ENCODE peak calls at places on chromosomes 7 and 10, in ten cellular contexts. B, D, T, H, K, G, L, M, E and U are unnamed samples. For H3K4me1, the result is how much of the 10 kb centered on the place peaks cover.

GRCh38 chr10:33330543-33331019 is 3.9 kb downstream of the NRP1 start:
- DNase-seq in T (peak), E (peak), G (peak), D (peak), B (peak), H (peak), L (peak), M (peak), K (peak), U (peak)

GRCh38 chr10:65861249-65861648 is 1064.6 kb upstream of the LRRTM3 start:
- DNase-seq in L (no peak), T (no peak), H (peak), M (no peak), D (no peak), K (no peak), E (no peak), B (no peak), G (no peak), U (peak)

GRCh38 chr10:127117125-127117524 is 79.3 kb downstream of the INSYN2A start:
- DNase-seq in K (peak), G (no peak), L (peak), B (no peak), M (no peak), D (peak), T (no peak), E (peak), H (no peak), U (peak)

GRCh38 chr7:157224627-157225026 is 85.9 kb downstream of the UBE3C start:
- DNase-seq in M (no peak), L (no peak), K (no peak), E (peak), H (no peak), B (no peak), D (no peak), T (no peak), G (no peak), U (no peak)

GRCh38 chr7:133649593-133649992 is 396.7 kb downstream of the EXOC4 start:
- DNase-seq in L (peak), B (no peak), D (no peak), T (no peak), H (no peak), M (no peak), K (no peak), G (no peak), E (peak), U (no peak)

GRCh38 chr7:69605070-69605469 is 6.8 kb downstream of the AUTS2 start:
- DNase-seq in G (no peak), M (no peak), T (no peak), H (no peak), L (no peak), K (no peak), D (peak), B (no peak), E (no peak), U (no peak)

GRCh38 chr7:156604311-156604710 is 36.3 kb upstream of the RNF32 start:
- DNase-seq in G (no peak), T (no peak), E (no peak), B (no peak), H (no peak), K (no peak), D (no peak), L (no peak), M (no peak), U (peak)

GRCh38 chr7:100604976-100605911 is 3.1 kb downstream of the PCOLCE start:
- DNase-seq in D (peak), G (no peak), H (no peak), L (peak), B (peak), T (peak), M (peak), E (no peak), K (peak), U (peak)

GRCh38 chr7:151003572-151003971 is 12.8 kb downstream of the NOS3 start:
- DNase-seq in B (no peak), D (no peak), L (no peak), T (peak), M (peak), E (no peak), G (no peak), H (no peak), K (no peak), U (no peak)

GRCh38 chr7:20075992-20076813 is 141.0 kb downstream of the MACC1 start:
- DNase-seq in E (peak), G (no peak), K (no peak), L (no peak), H (no peak), D (no peak), T (no peak), B (no peak), M (no peak), U (no peak)

GRCh38 chr7:98531717-98532116 is 85.4 kb upstream of the NPTX2 start:
- DNase-seq in H (no peak), G (no peak), E (no peak), L (no peak), M (no peak), T (no peak), K (no peak), B (no peak), D (peak), U (no peak)

GRCh38 chr10:17229967-17230682 is 2.1 kb downstream of the VIM start:
- DNase-seq in M (peak), G (peak), H (peak), T (peak), B (peak), D (peak), E (peak), K (peak), L (peak), U (peak)

GRCh38 chr10:79286318-79286951 is 60.8 kb upstream of the PPIF start:
- DNase-seq in L (peak), K (peak), T (peak), M (peak), H (peak), B (peak), E (peak), G (peak), D (no peak), U (no peak)

GRCh38 chr7:39509441-39509840 is 56.8 kb upstream of the YAE1 start:
- DNase-seq in E (no peak), T (no peak), M (no peak), G (no peak), B (no peak), K (no peak), L (no peak), D (no peak), H (no peak), U (no peak)

GRCh38 chr10:35458500-35459448 is 122.5 kb downstream of the CCNY start:
- DNase-seq in E (no peak), L (no peak), T (no peak), B (no peak), H (no peak), M (no peak), G (no peak), K (no peak), D (no peak), U (no peak)

GRCh38 chr7:110421490-110422241 is 669.3 kb upstream of the LRRN3 start:
- DNase-seq in D (no peak), T (no peak), H (no peak), K (no peak), E (no peak), M (no peak), L (no peak), B (no peak), G (no peak), U (no peak)

GRCh38 chr10:89362928-89363327 is 14.9 kb upstream of the IFIT1B start:
- DNase-seq in E (no peak), H (no peak), B (no peak), K (no peak), D (no peak), L (no peak), M (no peak), T (no peak), G (no peak), U (no peak)

GRCh38 chr10:102773320-102773719 is 29.6 kb downstream of the WBP1L start:
- DNase-seq in E (no peak), M (no peak), D (no peak), T (no peak), G (no peak), L (no peak), K (no peak), H (no peak), B (no peak), U (no peak)

GRCh38 chr10:130434446-130435385 is 298.5 kb downstream of the GLRX3 start:
- DNase-seq in L (no peak), E (no peak), D (no peak), B (no peak), G (peak), M (peak), H (no peak), K (no peak), T (no peak), U (peak)

GRCh38 chr7:16982640-16983103 is 100.9 kb upstream of the AGR3 start:
- DNase-seq in T (no peak), H (no peak), M (no peak), B (no peak), K (no peak), E (peak), G (no peak), D (peak), L (peak), U (no peak)

GRCh38 chr7:36205844-36206243 is 52.8 kb downstream of the EEPD1 start:
- DNase-seq in T (no peak), D (no peak), K (no peak), E (no peak), L (no peak), B (peak), M (no peak), G (no peak), H (no peak), U (peak)

GRCh38 chr10:36489928-36490279 is 635.5 kb upstream of the ANKRD30A start:
- DNase-seq in G (no peak), L (no peak), E (peak), M (no peak), T (no peak), D (no peak), H (no peak), K (no peak), B (no peak), U (no peak)

GRCh38 chr7:140238778-140239652 is 62.2 kb upstream of the KDM7A start:
- DNase-seq in H (no peak), B (no peak), T (no peak), K (no peak), L (peak), E (no peak), M (no peak), D (no peak), G (no peak), U (peak)

GRCh38 chr10:34565934-34566333 is 249.2 kb downstream of the PARD3 start:
- DNase-seq in K (no peak), T (no peak), G (no peak), L (no peak), D (peak), M (no peak), H (no peak), E (peak), B (peak), U (no peak)

DNA sequence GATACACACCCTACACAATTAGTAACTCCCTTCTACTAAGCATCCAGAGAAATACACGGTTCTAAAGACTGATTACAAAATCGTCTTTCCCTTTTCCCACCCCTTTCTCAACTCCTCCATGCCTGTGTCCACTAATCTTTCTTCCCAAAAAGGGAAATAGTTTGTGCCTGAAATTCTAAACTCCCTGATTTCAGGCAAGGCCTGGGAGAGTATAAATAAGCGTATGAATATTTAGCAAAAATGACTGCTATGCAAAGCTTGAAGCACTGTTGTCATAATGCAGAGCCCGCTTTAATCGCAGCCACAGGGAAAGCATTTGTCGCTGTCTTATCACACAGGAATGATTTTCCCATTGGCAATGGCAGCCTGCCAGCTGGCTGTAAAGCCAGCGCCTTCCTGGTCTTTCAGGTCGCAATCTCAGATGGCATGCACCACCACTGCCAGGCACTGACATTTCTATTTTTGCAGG is 142.9 kb upstream of the PCGF5 start:
- DNase-seq in B (peak), M (peak), G (peak), K (peak), H (no peak), L (peak), D (no peak), T (peak), E (peak), U (no peak)
- TF ChIP-seq CTCF in B (no peak), M (no peak), G (no peak), K (no peak), H (no peak), L (no peak), D (no peak), T (no peak), E (no peak), U (no peak)

GRCh38 chr7:24728121-24728500 is 29.2 kb downstream of the GSDME start:
- DNase-seq in M (no peak), B (no peak), D (no peak), K (no peak), T (no peak), H (no peak), L (no peak), E (no peak), G (no peak), U (no peak)

GRCh38 chr7:24728503-24729364 is 28.5 kb downstream of the GSDME start:
- DNase-seq in G (peak), L (no peak), K (no peak), T (no peak), B (no peak), M (no peak), E (peak), D (no peak), H (no peak), U (no peak)

GRCh38 chr7:24730018-24730369 is 27.3 kb downstream of the GSDME start:
- DNase-seq in H (no peak), E (no peak), T (no peak), K (no peak), G (no peak), B (no peak), M (no peak), D (no peak), L (no peak), U (no peak)

GRCh38 chr7:24731313-24731712 is 26.0 kb downstream of the GSDME start:
- DNase-seq in G (peak), E (no peak), D (no peak), H (no peak), L (no peak), K (no peak), M (no peak), B (no peak), T (no peak), U (no peak)

DNA sequence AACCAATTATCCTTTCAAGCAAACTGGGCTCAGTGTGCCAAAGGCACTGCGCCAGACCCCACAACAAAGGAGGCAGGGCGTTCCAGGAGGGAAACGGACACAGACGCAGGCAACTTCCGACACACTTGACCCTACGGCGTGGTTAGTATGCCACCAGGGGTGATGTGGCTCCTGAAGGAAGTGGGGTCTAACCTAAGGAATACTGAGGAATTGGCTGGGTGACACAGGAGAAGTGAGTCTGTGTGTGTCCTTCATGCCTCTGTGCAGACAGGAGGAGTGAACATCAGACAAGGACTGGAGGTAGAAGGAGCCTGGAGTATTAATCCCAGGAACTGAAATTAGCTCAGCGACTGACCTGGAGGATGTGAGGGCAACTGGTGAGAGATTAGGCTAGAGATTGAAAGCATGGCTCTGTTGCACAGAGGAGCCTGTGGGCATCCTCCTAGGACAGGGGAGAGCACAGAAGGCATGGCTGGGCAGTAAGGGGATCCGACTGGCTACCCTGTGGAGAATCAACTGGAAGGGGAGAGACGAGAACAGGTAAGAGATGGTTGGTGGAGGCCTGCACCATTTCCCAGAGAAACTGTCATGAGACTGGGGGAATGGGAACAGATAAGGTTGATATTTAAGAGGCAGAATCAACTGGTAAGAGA is 27.8 kb downstream of the GSDME start:
- DNase-seq in B (no peak), D (no peak), H (no peak), K (peak), T (no peak), L (no peak), E (no peak), G (peak), M (no peak), U (no peak)
- H3K4me1 ChIP-seq in B (under half), D (under half), H (under half), K (under half), T (under half), L (under half), E (under half), G (under half), M (under half), U (under half)

GRCh38 chr10:73232887-73233286 is 14.2 kb downstream of the DNAJC9 start:
- DNase-seq in T (no peak), M (no peak), G (no peak), K (no peak), B (no peak), L (no peak), H (no peak), D (peak), E (no peak), U (peak)
- TF ChIP-seq CTCF in T (no peak), M (no peak), G (no peak), K (no peak), B (no peak), L (no peak), H (peak), D (peak), E (no peak), U (peak)

GRCh38 chr10:63434866-63435854 is 30.6 kb downstream of the JMJD1C start:
- DNase-seq in M (no peak), K (no peak), E (no peak), B (peak), T (no peak), L (no peak), D (no peak), G (no peak), H (no peak), U (no peak)
- H3K4me1 ChIP-seq in M (under half), K (half or more), E (under half), B (under half), T (half or more), L (under half), D (half or more), G (under half), H (under half), U (under half)

DNA sequence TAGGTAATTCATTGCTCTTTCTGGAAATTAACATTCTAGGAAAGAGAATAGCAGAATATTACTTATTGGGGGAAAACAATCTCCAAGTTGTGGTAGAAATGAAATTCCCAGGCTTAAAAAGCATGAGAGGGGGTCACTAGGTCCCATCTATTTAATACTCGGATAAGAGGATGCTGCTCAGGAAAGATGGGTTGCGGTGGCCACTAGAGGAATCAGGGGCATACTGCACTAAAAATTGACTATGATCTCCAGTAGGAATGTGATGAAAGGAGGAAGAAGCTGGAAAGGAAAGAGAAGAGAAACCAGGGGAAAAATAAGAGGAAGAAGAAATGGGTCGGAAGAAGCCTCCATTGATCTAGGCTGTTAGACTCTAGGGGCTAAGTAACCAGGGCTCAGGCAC is 192.8 kb downstream of the GPAM start:
- DNase-seq in L (no peak), B (no peak), H (no peak), K (no peak), E (no peak), M (no peak), G (no peak), T (no peak), D (peak), U (peak)
- TF ChIP-seq CTCF in L (peak), B (no peak), H (no peak), K (peak), E (no peak), M (no peak), G (peak), T (no peak), D (peak), U (peak)

GRCh38 chr10:101222247-101222531 is 7.1 kb downstream of the LBX1 start:
- DNase-seq in B (no peak), E (no peak), L (no peak), T (no peak), M (no peak), K (no peak), H (no peak), D (no peak), G (no peak), U (peak)
- H3K4me1 ChIP-seq in B (under half), E (under half), L (half or more), T (half or more), M (under half), K (half or more), H (under half), D (under half), G (under half), U (under half)

DNA sequence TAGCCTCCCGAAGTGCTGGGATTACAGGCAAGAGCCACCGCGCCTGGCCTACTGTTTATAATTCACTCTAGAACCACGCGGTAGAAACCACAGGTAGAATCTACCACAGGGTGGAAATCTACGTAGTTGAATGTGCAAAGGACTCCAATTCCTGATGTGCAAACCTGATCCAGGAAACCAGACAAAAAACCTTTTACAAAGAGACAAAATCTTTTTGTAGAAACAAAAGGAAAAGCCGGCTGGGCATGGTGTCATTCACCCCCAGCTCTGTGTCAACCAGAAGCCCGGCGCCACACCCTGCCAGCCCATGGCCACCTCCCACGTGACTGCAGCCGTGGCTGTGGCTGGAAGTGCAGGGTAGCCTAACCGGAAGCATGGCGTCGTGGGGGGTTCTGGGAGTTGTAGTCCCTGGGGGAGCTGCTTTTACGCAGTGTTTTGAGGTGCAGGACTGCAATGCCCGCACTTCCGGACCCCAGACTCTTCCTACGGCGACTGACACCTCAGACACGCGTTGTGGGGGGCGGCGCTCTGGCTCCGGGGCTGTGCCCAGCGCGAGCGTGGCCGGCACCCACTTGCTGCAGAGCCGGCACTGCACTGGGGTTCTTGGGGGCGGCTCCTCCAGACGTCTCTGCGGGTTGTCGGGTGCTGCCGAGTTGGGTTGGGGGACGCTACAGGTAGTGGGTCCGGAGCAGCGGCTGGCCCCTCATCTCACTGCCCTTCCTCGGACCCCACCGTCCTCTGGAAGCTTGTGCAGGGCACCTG is 41.5 kb upstream of the RNF216 start:
- DNase-seq in T (peak), D (peak), G (peak), H (peak), E (peak), M (peak), L (peak), K (peak), B (peak), U (peak)
- TF ChIP-seq CTCF in T (no peak), D (no peak), G (peak), H (no peak), E (no peak), M (no peak), L (peak), K (peak), B (peak), U (no peak)

DNA sequence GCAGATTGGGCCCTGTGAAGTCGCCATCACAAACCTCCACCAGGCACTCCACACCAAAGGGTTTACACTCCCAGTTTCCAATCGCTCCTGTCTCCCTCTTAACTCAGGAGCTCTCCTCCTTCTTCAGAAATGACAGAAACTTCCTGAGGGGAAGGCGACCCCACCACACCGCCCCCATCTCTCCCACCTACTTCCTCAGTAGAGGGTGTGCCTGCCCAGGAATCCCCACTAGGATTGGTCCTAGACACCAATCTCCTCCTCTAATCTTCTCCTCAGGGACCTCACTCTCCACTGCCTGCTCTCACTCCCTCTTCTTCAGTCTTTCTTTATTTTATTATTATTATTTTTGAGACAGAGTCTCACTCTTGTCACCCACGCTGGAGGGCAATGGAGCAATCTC is 5.9 kb upstream of the INSIG1 start:
- DNase-seq in M (no peak), G (no peak), T (no peak), D (no peak), L (no peak), B (peak), K (no peak), E (no peak), H (no peak), U (no peak)
- H3K4me1 ChIP-seq in M (under half), G (under half), T (under half), D (under half), L (under half), B (under half), K (under half), E (under half), H (under half), U (under half)